ENCODE peak calls at places on chromosomes 3 and 15, in six cellular contexts. S is fibroblast of villous mesenchyme; C is CD4-positive, alpha-beta memory T cell; U is RPMI7951; O is HCT116; P is heart right ventricle. T is an unnamed sample.

GRCh38 chr3:111823341-111823830 is 35.7 kb upstream of the PHLDB2 start:
- DNase-seq in S (no peak), C (no peak), U (no peak), O (no peak), P (no peak), T (no peak)

GRCh38 chr3:145013931-145014330 is 1042.3 kb downstream of the DIPK2A start:
- DNase-seq in S (peak), C (no peak), U (no peak), O (no peak), P (no peak), T (no peak)

GRCh38 chr3:157135671-157136396 is 24.1 kb downstream of the CCNL1 start:
- DNase-seq in S (peak), C (no peak), U (peak), O (no peak), P (no peak), T (no peak)

GRCh38 chr15:60916674-60917468 is 312.2 kb downstream of the RORA start:
- DNase-seq in S (peak), C (peak), U (peak), O (peak), P (peak), T (peak)

GRCh38 chr3:195809291-195809785 is 2.4 kb downstream of the MUC4 start:
- DNase-seq in S (no peak), C (no peak), U (no peak), O (no peak), P (no peak), T (no peak)

GRCh38 chr3:120298996-120299395 is 14.0 kb upstream of the GPR156 start:
- DNase-seq in S (no peak), C (no peak), U (no peak), O (no peak), P (no peak), T (no peak)

GRCh38 chr3:14507345-14507741 is 32.8 kb downstream of the GRIP2 start:
- DNase-seq in S (no peak), C (no peak), U (peak), O (no peak), P (no peak), T (no peak)

GRCh38 chr3:190044142-190044541 is 76.6 kb downstream of the P3H2 start:
- DNase-seq in S (peak), C (no peak), U (peak), O (no peak), P (no peak), T (peak)

GRCh38 chr15:42130246-42130986 is 26.0 kb downstream of the PLA2G4F start:
- DNase-seq in S (no peak), C (no peak), U (no peak), O (no peak), P (no peak), T (no peak)

GRCh38 chr3:165669502-165669901 is 167.7 kb downstream of the BCHE start:
- DNase-seq in S (peak), C (no peak), U (no peak), O (no peak), P (no peak), T (no peak)

GRCh38 chr3:59308684-59309083 is 258.9 kb upstream of the CFAP20DC start:
- DNase-seq in S (no peak), C (no peak), U (no peak), O (no peak), P (no peak), T (no peak)

GRCh38 chr15:40470423-40471104 is at the start of gene CHST14:
- DNase-seq in S (peak), C (peak), U (peak), O (no peak), P (peak), T (peak)

GRCh38 chr3:183018416-183019192 is 38.3 kb upstream of the DCUN1D1 start:
- DNase-seq in S (no peak), C (peak), U (no peak), O (no peak), P (no peak), T (no peak)

GRCh38 chr15:25673351-25673750 is 189.8 kb downstream of the ATP10A start:
- DNase-seq in S (no peak), C (no peak), U (no peak), O (no peak), P (no peak), T (no peak)

GRCh38 chr3:69902386-69902785 is 97.1 kb upstream of the SAMMSON start:
- DNase-seq in S (no peak), C (no peak), U (peak), O (no peak), P (no peak), T (no peak)

GRCh38 chr15:39784125-39784524 is 1.5 kb upstream of the FSIP1 start:
- DNase-seq in S (peak), C (no peak), U (peak), O (no peak), P (no peak), T (peak)

GRCh38 chr3:60294181-60294580 is 957.1 kb downstream of the FHIT start:
- DNase-seq in S (peak), C (no peak), U (peak), O (no peak), P (no peak), T (peak)

GRCh38 chr15:85743392-85744045 is 51.2 kb downstream of the KLHL25 start:
- DNase-seq in S (no peak), C (no peak), U (no peak), O (no peak), P (no peak), T (no peak)

GRCh38 chr3:103002447-103002846 is 567.6 kb downstream of the ZPLD1 start:
- DNase-seq in S (no peak), C (no peak), U (peak), O (no peak), P (no peak), T (peak)

GRCh38 chr15:49747340-49747739 is 126.5 kb downstream of the DTWD1 start:
- DNase-seq in S (no peak), C (no peak), U (no peak), O (no peak), P (no peak), T (no peak)

GRCh38 chr3:12175844-12176453 is 17.2 kb upstream of the TIMP4 start:
- DNase-seq in S (peak), C (no peak), U (peak), O (peak), P (peak), T (peak)

GRCh38 chr3:15331606-15332404 is 581 bp downstream of the SH3BP5 start:
- DNase-seq in S (no peak), C (no peak), U (peak), O (no peak), P (peak), T (peak)

GRCh38 chr15:100001405-100001804 is 268.2 kb upstream of the LYSMD4 start:
- DNase-seq in S (no peak), C (no peak), U (peak), O (no peak), P (no peak), T (no peak)

GRCh38 chr3:105553851-105554250 is 187.1 kb downstream of the ALCAM start:
- DNase-seq in S (no peak), C (no peak), U (peak), O (no peak), P (no peak), T (no peak)

GRCh38 chr3:13750731-13751130 is 129.1 kb downstream of the WNT7A start:
- DNase-seq in S (no peak), C (no peak), U (no peak), O (no peak), P (no peak), T (no peak)

GRCh38 chr3:126459763-126460127 is 15.9 kb downstream of the ZXDC start:
- DNase-seq in S (no peak), C (no peak), U (no peak), O (no peak), P (no peak), T (no peak)

GRCh38 chr15:98983333-98983732 is 24.3 kb downstream of the PGPEP1L start:
- DNase-seq in S (peak), C (no peak), U (peak), O (no peak), P (no peak), T (peak)

GRCh38 chr3:120163023-120163422 is 68.8 kb upstream of the GSK3B start:
- DNase-seq in S (no peak), C (no peak), U (no peak), O (no peak), P (no peak), T (no peak)

GRCh38 chr15:31435256-31435781 is 108.7 kb downstream of the KLF13 start:
- DNase-seq in S (peak), C (peak), U (peak), O (peak), P (peak), T (peak)